ENCODE peak calls at places on chromosomes 13 and 19, in eight cellular contexts. One of them, this sample, is unnamed.

GRCh38 chr13:92833071-92833470 is 393.5 kb upstream of the GPC6 start:
- DNase-seq in MCF 10A: no peak
- DNase-seq in endothelial cell: no peak
- DNase-seq in OCI-LY7: no peak
- DNase-seq in suprapubic skin: no peak
- DNase-seq in AG04449: no peak
- DNase-seq in epithelial cell of esophagus: peak
- DNase-seq in upper lobe of right lung: no peak
- DNase-seq in this sample: no peak

GRCh38 chr13:33111414-33112110 is 95.3 kb downstream of the KL start:
- DNase-seq in OCI-LY7: no peak
- DNase-seq in suprapubic skin: no peak
- DNase-seq in endothelial cell: no peak
- DNase-seq in upper lobe of right lung: no peak
- DNase-seq in MCF 10A: no peak
- DNase-seq in epithelial cell of esophagus: no peak
- DNase-seq in AG04449: no peak
- DNase-seq in this sample: no peak

GRCh38 chr13:66994097-66994496 is 236.0 kb downstream of the PCDH9 start:
- DNase-seq in upper lobe of right lung: peak
- DNase-seq in MCF 10A: peak
- DNase-seq in AG04449: no peak
- DNase-seq in endothelial cell: peak
- DNase-seq in epithelial cell of esophagus: peak
- DNase-seq in OCI-LY7: peak
- DNase-seq in suprapubic skin: peak
- DNase-seq in this sample: no peak

GRCh38 chr19:2253106-2254051 is 2.8 kb downstream of the JSRP1 start:
- DNase-seq in epithelial cell of esophagus: no peak
- DNase-seq in MCF 10A: no peak
- DNase-seq in OCI-LY7: peak
- DNase-seq in endothelial cell: no peak
- DNase-seq in AG04449: no peak
- DNase-seq in suprapubic skin: no peak
- DNase-seq in upper lobe of right lung: no peak
- DNase-seq in this sample: no peak

GRCh38 chr19:15419413-15420025 is 731 bp upstream of the AKAP8L start:
- DNase-seq in epithelial cell of esophagus: no peak
- DNase-seq in suprapubic skin: no peak
- DNase-seq in OCI-LY7: no peak
- DNase-seq in endothelial cell: no peak
- DNase-seq in MCF 10A: no peak
- DNase-seq in upper lobe of right lung: no peak
- DNase-seq in AG04449: no peak
- DNase-seq in this sample: no peak

GRCh38 chr19:20964798-20965197 is 41.7 kb downstream of the ZNF85 start:
- DNase-seq in epithelial cell of esophagus: no peak
- DNase-seq in OCI-LY7: peak
- DNase-seq in upper lobe of right lung: no peak
- DNase-seq in suprapubic skin: no peak
- DNase-seq in endothelial cell: no peak
- DNase-seq in MCF 10A: no peak
- DNase-seq in AG04449: no peak
- DNase-seq in this sample: no peak

GRCh38 chr13:44622701-44623100 is 46.6 kb upstream of the TSC22D1 start:
- DNase-seq in endothelial cell: no peak
- DNase-seq in MCF 10A: no peak
- DNase-seq in upper lobe of right lung: no peak
- DNase-seq in epithelial cell of esophagus: no peak
- DNase-seq in suprapubic skin: no peak
- DNase-seq in OCI-LY7: no peak
- DNase-seq in AG04449: no peak
- DNase-seq in this sample: no peak

GRCh38 chr19:8147579-8147978 is 1.8 kb downstream of the FBN3 start:
- DNase-seq in MCF 10A: no peak
- DNase-seq in suprapubic skin: no peak
- DNase-seq in OCI-LY7: no peak
- DNase-seq in epithelial cell of esophagus: no peak
- DNase-seq in AG04449: no peak
- DNase-seq in upper lobe of right lung: peak
- DNase-seq in endothelial cell: no peak
- DNase-seq in this sample: no peak

GRCh38 chr19:13055213-13056051 is 47.2 kb downstream of the LYL1 start:
- DNase-seq in suprapubic skin: peak
- DNase-seq in epithelial cell of esophagus: peak
- DNase-seq in AG04449: peak
- DNase-seq in upper lobe of right lung: peak
- DNase-seq in OCI-LY7: no peak
- DNase-seq in endothelial cell: no peak
- DNase-seq in MCF 10A: peak
- DNase-seq in this sample: peak

GRCh38 chr13:75305057-75305456 is 176.9 kb downstream of the TBC1D4 start:
- DNase-seq in epithelial cell of esophagus: no peak
- DNase-seq in MCF 10A: no peak
- DNase-seq in AG04449: no peak
- DNase-seq in upper lobe of right lung: no peak
- DNase-seq in suprapubic skin: no peak
- DNase-seq in endothelial cell: no peak
- DNase-seq in OCI-LY7: no peak
- DNase-seq in this sample: no peak

GRCh38 chr19:37468961-37469777 is at the start of gene ZNF570:
- DNase-seq in endothelial cell: peak
- DNase-seq in upper lobe of right lung: peak
- DNase-seq in suprapubic skin: peak
- DNase-seq in MCF 10A: no peak
- DNase-seq in AG04449: no peak
- DNase-seq in epithelial cell of esophagus: peak
- DNase-seq in OCI-LY7: peak
- DNase-seq in this sample: peak

GRCh38 chr13:100694722-100695644 is 20.4 kb upstream of the TMTC4 start:
- DNase-seq in AG04449: no peak
- DNase-seq in upper lobe of right lung: no peak
- DNase-seq in suprapubic skin: no peak
- DNase-seq in endothelial cell: peak
- DNase-seq in OCI-LY7: no peak
- DNase-seq in MCF 10A: peak
- DNase-seq in epithelial cell of esophagus: peak
- DNase-seq in this sample: peak

GRCh38 chr19:4059931-4060620 is 6.6 kb downstream of the ZBTB7A start:
- DNase-seq in MCF 10A: peak
- DNase-seq in epithelial cell of esophagus: peak
- DNase-seq in AG04449: no peak
- DNase-seq in endothelial cell: no peak
- DNase-seq in upper lobe of right lung: peak
- DNase-seq in OCI-LY7: peak
- DNase-seq in suprapubic skin: peak
- DNase-seq in this sample: peak

GRCh38 chr13:67827992-67828391 is 597.9 kb upstream of the PCDH9 start:
- DNase-seq in endothelial cell: no peak
- DNase-seq in MCF 10A: no peak
- DNase-seq in AG04449: no peak
- DNase-seq in suprapubic skin: no peak
- DNase-seq in OCI-LY7: no peak
- DNase-seq in upper lobe of right lung: no peak
- DNase-seq in epithelial cell of esophagus: no peak
- DNase-seq in this sample: no peak

GRCh38 chr19:29524912-29525870 is 603 bp upstream of the VSTM2B start:
- DNase-seq in AG04449: no peak
- DNase-seq in epithelial cell of esophagus: no peak
- DNase-seq in OCI-LY7: no peak
- DNase-seq in endothelial cell: peak
- DNase-seq in MCF 10A: no peak
- DNase-seq in upper lobe of right lung: peak
- DNase-seq in suprapubic skin: no peak
- DNase-seq in this sample: no peak

DNA sequence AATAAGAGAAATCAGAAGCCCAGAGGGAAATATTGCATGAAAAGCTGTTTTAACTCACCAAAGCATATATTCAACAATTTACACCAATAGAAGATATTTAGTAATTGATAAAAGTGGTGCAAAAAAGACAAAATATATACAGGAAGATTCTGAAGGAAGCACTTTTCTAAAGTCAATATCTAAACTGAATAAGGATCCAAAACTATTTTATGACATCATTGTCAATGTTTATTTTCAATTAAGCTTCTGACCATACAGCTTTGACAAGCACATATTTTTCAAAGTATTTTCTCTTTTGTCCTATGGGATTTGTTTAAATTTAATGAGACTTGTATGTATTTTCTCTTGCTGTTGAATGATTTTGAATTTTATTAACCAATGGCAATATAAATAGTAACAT is 1716.1 kb downstream of the OLFM4 start:
- DNase-seq in MCF 10A: no peak
- DNase-seq in suprapubic skin: no peak
- DNase-seq in upper lobe of right lung: no peak
- DNase-seq in endothelial cell: no peak
- DNase-seq in epithelial cell of esophagus: no peak
- DNase-seq in OCI-LY7: no peak
- DNase-seq in AG04449: no peak
- DNase-seq in this sample: no peak
- TF ChIP-seq CTCF in MCF 10A: no peak
- TF ChIP-seq CTCF in suprapubic skin: no peak
- TF ChIP-seq CTCF in upper lobe of right lung: no peak
- TF ChIP-seq CTCF in endothelial cell: no peak
- TF ChIP-seq CTCF in epithelial cell of esophagus: no peak
- TF ChIP-seq CTCF in OCI-LY7: no peak
- TF ChIP-seq CTCF in AG04449: no peak
- TF ChIP-seq CTCF in this sample: no peak

GRCh38 chr19:57613941-57614743 is at the start of gene ZNF134:
- DNase-seq in suprapubic skin: peak
- DNase-seq in upper lobe of right lung: peak
- DNase-seq in endothelial cell: peak
- DNase-seq in AG04449: peak
- DNase-seq in OCI-LY7: peak
- DNase-seq in epithelial cell of esophagus: peak
- DNase-seq in MCF 10A: peak
- DNase-seq in this sample: peak
- TF ChIP-seq CTCF in suprapubic skin: no peak
- TF ChIP-seq CTCF in upper lobe of right lung: peak
- TF ChIP-seq CTCF in endothelial cell: no peak
- TF ChIP-seq CTCF in AG04449: peak
- TF ChIP-seq CTCF in OCI-LY7: no peak
- TF ChIP-seq CTCF in epithelial cell of esophagus: peak
- TF ChIP-seq CTCF in MCF 10A: peak
- TF ChIP-seq CTCF in this sample: no peak

DNA sequence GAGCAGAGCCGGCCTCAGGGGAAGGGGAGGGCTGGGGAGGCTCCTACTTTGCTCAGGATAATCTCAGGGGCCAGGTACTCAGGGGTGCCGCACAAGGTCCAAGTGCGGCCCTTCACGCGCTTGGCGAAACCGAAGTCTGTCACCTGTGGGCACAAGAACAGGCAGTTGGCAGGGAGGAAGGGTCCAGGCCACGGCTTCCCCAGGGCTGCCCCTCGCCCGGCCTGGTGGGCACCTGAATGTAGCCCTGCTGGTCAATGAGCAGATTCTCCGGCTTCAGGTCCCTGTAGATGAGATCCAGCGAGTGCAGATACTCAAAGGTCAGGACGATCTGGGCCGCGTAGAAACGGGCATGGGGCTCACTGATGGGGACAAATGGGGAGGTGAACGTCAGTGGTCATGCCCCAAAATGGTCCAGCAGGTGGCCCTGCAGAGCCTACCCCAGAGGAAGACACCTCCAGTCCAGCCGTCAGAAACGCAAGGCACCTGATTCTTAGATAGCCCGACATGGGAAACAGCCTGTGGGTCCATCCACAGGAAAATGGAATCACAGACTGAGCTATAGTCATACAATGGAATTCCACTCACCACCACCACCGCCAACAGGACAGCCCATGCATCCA is 7.1 kb upstream of the SAMD1 start:
- DNase-seq in epithelial cell of esophagus: no peak
- DNase-seq in endothelial cell: no peak
- DNase-seq in upper lobe of right lung: no peak
- DNase-seq in OCI-LY7: no peak
- DNase-seq in MCF 10A: no peak
- DNase-seq in AG04449: no peak
- DNase-seq in suprapubic skin: no peak
- DNase-seq in this sample: no peak
- TF ChIP-seq CTCF in epithelial cell of esophagus: no peak
- TF ChIP-seq CTCF in endothelial cell: no peak
- TF ChIP-seq CTCF in upper lobe of right lung: peak
- TF ChIP-seq CTCF in OCI-LY7: peak
- TF ChIP-seq CTCF in MCF 10A: no peak
- TF ChIP-seq CTCF in AG04449: no peak
- TF ChIP-seq CTCF in suprapubic skin: no peak
- TF ChIP-seq CTCF in this sample: no peak

DNA sequence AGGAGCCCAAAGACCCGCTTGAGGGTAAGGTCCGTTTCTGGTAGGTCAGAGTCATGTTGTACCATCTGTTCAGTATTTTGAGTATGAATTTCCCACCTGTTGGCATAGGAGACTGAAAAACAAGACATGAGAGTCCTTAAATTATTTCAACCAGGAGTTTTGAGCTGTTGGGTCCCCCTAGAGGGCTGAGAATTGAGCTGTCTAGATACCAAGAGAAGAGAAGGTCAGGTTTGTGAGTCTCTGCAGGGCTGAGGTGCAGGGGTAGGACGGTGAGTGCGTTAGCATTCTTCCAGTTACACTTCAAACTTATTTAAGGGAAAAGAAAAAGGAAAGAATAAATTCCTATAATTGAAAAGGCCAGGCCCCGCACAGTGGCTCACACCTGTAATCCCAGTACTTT is 5.0 kb downstream of the CBLC start:
- DNase-seq in OCI-LY7: no peak
- DNase-seq in AG04449: no peak
- DNase-seq in MCF 10A: no peak
- DNase-seq in epithelial cell of esophagus: no peak
- DNase-seq in suprapubic skin: no peak
- DNase-seq in endothelial cell: no peak
- DNase-seq in upper lobe of right lung: no peak
- DNase-seq in this sample: no peak
- TF ChIP-seq CTCF in OCI-LY7: peak
- TF ChIP-seq CTCF in AG04449: no peak
- TF ChIP-seq CTCF in MCF 10A: no peak
- TF ChIP-seq CTCF in epithelial cell of esophagus: no peak
- TF ChIP-seq CTCF in suprapubic skin: no peak
- TF ChIP-seq CTCF in endothelial cell: peak
- TF ChIP-seq CTCF in upper lobe of right lung: no peak
- TF ChIP-seq CTCF in this sample: no peak

GRCh38 chr13:52615817-52616216 is 26.4 kb upstream of the HNRNPA1L2 start:
- DNase-seq in AG04449: no peak
- DNase-seq in epithelial cell of esophagus: no peak
- DNase-seq in OCI-LY7: peak
- DNase-seq in MCF 10A: no peak
- DNase-seq in upper lobe of right lung: no peak
- DNase-seq in suprapubic skin: no peak
- DNase-seq in endothelial cell: no peak
- DNase-seq in this sample: no peak
- TF ChIP-seq CTCF in AG04449: no peak
- TF ChIP-seq CTCF in epithelial cell of esophagus: no peak
- TF ChIP-seq CTCF in OCI-LY7: no peak
- TF ChIP-seq CTCF in MCF 10A: no peak
- TF ChIP-seq CTCF in upper lobe of right lung: no peak
- TF ChIP-seq CTCF in suprapubic skin: no peak
- TF ChIP-seq CTCF in endothelial cell: no peak
- TF ChIP-seq CTCF in this sample: no peak

This sample was measured in Calu3.